ENCODE peak calls at places on chromosomes 7 and 10, in five cellular contexts. A is SK-N-MC; Q is GM04503; Y is fibroblast of mammary gland; R is activated CD8-positive, alpha-beta T cell treated with anti-CD3 and anti-CD28 coated beads, Interleukin-2, amount 10 ng/mL, durations not matched to agents 7 days and 5 days. P is an unnamed sample.

GRCh38 chr10:88184543-88185297 is 321.3 kb downstream of the PTEN start:
- DNase-seq in Q (no peak), R (no peak), A (no peak), Y (no peak), P (no peak)

GRCh38 chr10:128859738-128860386 is 607.2 kb upstream of the MGMT start:
- DNase-seq in R (peak; percentile 47), A (no peak), Q (no peak), Y (peak; percentile 39), P (no peak)

GRCh38 chr7:84837405-84837804 is 349.5 kb downstream of the SEMA3D start:
- DNase-seq in R (no peak), Y (peak; percentile 5), A (no peak), Q (peak; percentile 16), P (no peak)

GRCh38 chr10:29241925-29242324 is 46.9 kb upstream of the LYZL1 start:
- DNase-seq in Y (no peak), A (no peak), Q (no peak), R (no peak), P (no peak)

GRCh38 chr10:95133016-95133752 is 60.9 kb upstream of the ACSM6 start:
- DNase-seq in R (peak; percentile 84), Y (peak; percentile 82), Q (peak; percentile 15), A (peak; percentile 28), P (peak; percentile 17)

GRCh38 chr7:121261207-121261884 is 67.5 kb upstream of the WNT16 start:
- DNase-seq in R (no peak), Q (no peak), Y (no peak), A (no peak), P (no peak)

GRCh38 chr10:84269773-84270172 is 24.9 kb downstream of the RGR start:
- DNase-seq in R (no peak), Q (peak; percentile 62), Y (peak; percentile 66), A (no peak), P (no peak)

GRCh38 chr7:2944729-2945128 is 98.9 kb downstream of the CARD11 start:
- DNase-seq in R (no peak), A (no peak), Y (no peak), Q (no peak), P (no peak)

GRCh38 chr10:26365681-26366327 is 72.3 kb upstream of the APBB1IP start:
- DNase-seq in Y (peak; percentile 16), A (no peak), Q (no peak), R (no peak), P (no peak)

GRCh38 chr7:139246905-139247304 is 15.9 kb downstream of the UBN2 start:
- DNase-seq in R (no peak), A (no peak), Y (peak; percentile 92), Q (no peak), P (no peak)

GRCh38 chr10:21797984-21798765 is 205.4 kb downstream of the DNAJC1 start:
- DNase-seq in R (peak; percentile 39), Q (no peak), Y (no peak), A (no peak), P (no peak)

GRCh38 chr7:84368122-84368521 is 173.5 kb upstream of the SEMA3A start:
- DNase-seq in Y (no peak), A (no peak), R (no peak), Q (no peak), P (no peak)

GRCh38 chr7:151427705-151428392 is 12.1 kb downstream of the CRYGN start:
- DNase-seq in R (no peak), A (no peak), Q (no peak), Y (no peak), P (no peak)

GRCh38 chr10:839550-840205 is 91.8 kb downstream of the LARP4B start:
- DNase-seq in Q (no peak), R (no peak), A (no peak), Y (no peak), P (no peak)

GRCh38 chr7:121083138-121083789 is 94.8 kb downstream of the CPED1 start:
- DNase-seq in R (no peak), Y (peak; percentile 84), Q (no peak), A (no peak), P (no peak)

GRCh38 chr10:91317541-91317940 is 92.6 kb upstream of the HECTD2 start:
- DNase-seq in R (no peak), Q (no peak), A (no peak), Y (peak; percentile 62), P (no peak)

GRCh38 chr7:24336461-24336860 is 52.5 kb downstream of the NPY start:
- DNase-seq in A (no peak), R (no peak), Q (no peak), Y (no peak), P (no peak)

GRCh38 chr10:118983263-118983662 is 46.3 kb upstream of the NANOS1 start:
- DNase-seq in R (no peak), Q (no peak), Y (no peak), A (no peak), P (no peak)

GRCh38 chr7:68432585-68432984 is 1165.7 kb upstream of the AUTS2 start:
- DNase-seq in Q (peak; percentile 4), Y (no peak), R (no peak), A (no peak), P (no peak)

GRCh38 chr10:58896229-58896628 is 280.2 kb upstream of the PHYHIPL start:
- DNase-seq in A (no peak), Q (no peak), R (no peak), Y (no peak), P (no peak)

GRCh38 chr7:145106001-145106400 is 270.1 kb upstream of the TPK1 start:
- DNase-seq in R (no peak), Q (no peak), Y (peak; percentile 19), A (no peak), P (no peak)

GRCh38 chr7:57867884-57868701 is 418.1 kb downstream of the ZNF716 start:
- DNase-seq in Y (no peak), A (no peak), R (no peak), Q (no peak), P (no peak)

GRCh38 chr10:119703903-119704508 is 21.8 kb upstream of the INPP5F start:
- DNase-seq in A (no peak), Y (no peak), Q (no peak), R (no peak), P (no peak)

GRCh38 chr7:155172141-155172540 is 102.0 kb downstream of the HTR5A start:
- DNase-seq in Q (no peak), A (no peak), R (no peak), Y (no peak), P (no peak)

GRCh38 chr10:7756360-7756992 is 31.3 kb downstream of the KIN start:
- DNase-seq in R (peak; percentile 42), Y (peak; percentile 37), A (no peak), Q (no peak), P (no peak)

GRCh38 chr10:62561151-62561550 is 187.0 kb downstream of the ZNF365 start:
- DNase-seq in Y (no peak), Q (no peak), R (no peak), A (no peak), P (no peak)

GRCh38 chr10:61628199-61628874 is 34.4 kb upstream of the CABCOCO1 start:
- DNase-seq in A (no peak), R (no peak), Y (peak; percentile 78), Q (peak; percentile 65), P (no peak)

GRCh38 chr10:50613150-50613549 is 10.6 kb downstream of the SGMS1 start:
- DNase-seq in Y (no peak), Q (no peak), A (no peak), R (no peak), P (no peak)